ENCODE peak calls at places on chromosomes 6 and 20, in five cellular contexts. E, T, J, K and X are unnamed samples.

GRCh38 chr20:17570347-17571152 is 675 bp downstream of the DSTN start:
- DNase-seq in J (peak), E (no peak), K (peak), T (peak), X (peak)

GRCh38 chr6:132490024-132490423 is 22.9 kb downstream of the STX7 start:
- DNase-seq in K (no peak), E (no peak), T (no peak), J (no peak), X (peak)

GRCh38 chr20:17662333-17663039 is 19.6 kb downstream of the RRBP1 start:
- DNase-seq in E (no peak), T (no peak), J (no peak), K (no peak), X (no peak)

GRCh38 chr6:152173321-152173720 is 365.8 kb downstream of the ESR1 start:
- DNase-seq in K (no peak), T (no peak), E (no peak), J (no peak), X (no peak)

GRCh38 chr20:12838261-12838866 is 170.4 kb upstream of the SPTLC3 start:
- DNase-seq in T (peak), E (no peak), J (peak), K (no peak), X (peak)

GRCh38 chr6:158853072-158853871 is 34.1 kb upstream of the EZR start:
- DNase-seq in T (peak), J (peak), K (peak), E (peak), X (peak)

GRCh38 chr6:3538536-3538935 is 81.7 kb upstream of the SLC22A23 start:
- DNase-seq in E (no peak), K (no peak), J (peak), T (no peak), X (no peak)

GRCh38 chr6:148794797-148795196 is 48.0 kb downstream of the UST start:
- DNase-seq in E (no peak), K (no peak), T (no peak), J (no peak), X (no peak)

GRCh38 chr6:145036848-145037567 is 698.3 kb downstream of the EPM2A start:
- DNase-seq in E (no peak), T (no peak), K (no peak), J (no peak), X (no peak)

GRCh38 chr6:108598316-108598863 is 37.7 kb downstream of the FOXO3 start:
- DNase-seq in J (no peak), K (peak), E (peak), T (no peak), X (no peak)

GRCh38 chr6:30814137-30815084 is 69.9 kb upstream of the DDR1 start:
- DNase-seq in T (no peak), J (no peak), K (peak), E (no peak), X (no peak)

GRCh38 chr6:97085772-97086171 is 161.2 kb downstream of the KLHL32 start:
- DNase-seq in T (no peak), J (no peak), E (no peak), K (no peak), X (no peak)

GRCh38 chr20:49562341-49563014 is 5.5 kb downstream of the PTGIS start:
- DNase-seq in T (no peak), K (peak), J (peak), E (no peak), X (peak)

GRCh38 chr20:63120286-63121090 is 95.4 kb downstream of the YTHDF1 start:
- DNase-seq in J (no peak), E (no peak), K (no peak), T (no peak), X (no peak)

GRCh38 chr6:149454405-149454848 is 30.4 kb downstream of the ZC3H12D start:
- DNase-seq in E (no peak), T (no peak), K (no peak), J (no peak), X (no peak)

GRCh38 chr6:89564752-89565427 is 73.7 kb downstream of the LYRM2 start:
- DNase-seq in E (no peak), J (no peak), T (peak), K (no peak), X (no peak)

GRCh38 chr6:34791842-34792604 is at the start of gene BLTP3A:
- DNase-seq in J (peak), T (peak), K (peak), E (no peak), X (peak)

GRCh38 chr6:30480536-30481156 is 8.7 kb upstream of the HLA-E start:
- DNase-seq in T (no peak), K (no peak), J (no peak), E (no peak), X (peak)

GRCh38 chr6:41022294-41022693 is 16.7 kb downstream of the UNC5CL start:
- DNase-seq in E (no peak), T (no peak), K (no peak), J (no peak), X (no peak)

GRCh38 chr6:114740547-114740946 is 397.7 kb upstream of the HS3ST5 start:
- DNase-seq in E (no peak), J (no peak), T (no peak), K (no peak), X (no peak)

GRCh38 chr6:82086944-82087343 is 160.6 kb downstream of the IBTK start:
- DNase-seq in K (no peak), J (no peak), T (peak), E (no peak), X (no peak)

GRCh38 chr20:25987073-25987927 is 290.6 kb upstream of the ZNF337 start:
- DNase-seq in E (no peak), J (no peak), K (peak), T (no peak), X (peak)

GRCh38 chr6:28960846-28961500 is 37.2 kb upstream of the TRIM27 start:
- DNase-seq in J (no peak), K (peak), T (no peak), E (no peak), X (no peak)

GRCh38 chr20:38870733-38871559 is 55.3 kb upstream of the FAM83D start:
- DNase-seq in K (no peak), E (no peak), T (no peak), J (no peak), X (peak)

GRCh38 chr20:64057628-64058498 is 5.1 kb upstream of the TCEA2 start:
- DNase-seq in T (peak), E (no peak), K (peak), J (peak), X (peak)

GRCh38 chr20:58710481-58711265 is 18.1 kb downstream of the NPEPL1 start:
- DNase-seq in T (no peak), K (no peak), J (peak), E (no peak), X (no peak)

GRCh38 chr6:40912158-40912946 is 126.7 kb downstream of the UNC5CL start:
- DNase-seq in E (peak), J (no peak), T (peak), K (peak), X (peak)

GRCh38 chr6:15285682-15286294 is 39.9 kb downstream of the JARID2 start:
- DNase-seq in E (no peak), K (no peak), T (no peak), J (no peak), X (no peak)

GRCh38 chr6:42013134-42013516 is 37.2 kb upstream of the TAF8 start:
- DNase-seq in T (no peak), J (no peak), K (no peak), E (no peak), X (no peak)

GRCh38 chr6:169171951-169172350 is 81.7 kb downstream of the THBS2 start:
- DNase-seq in T (no peak), K (no peak), E (no peak), J (no peak), X (no peak)

GRCh38 chr20:11591965-11592364 is 325.7 kb upstream of the BTBD3 start:
- DNase-seq in E (no peak), T (no peak), K (no peak), J (no peak), X (no peak)

GRCh38 chr6:84243240-84243639 is 15.8 kb upstream of the CEP162 start:
- DNase-seq in E (no peak), J (no peak), K (no peak), T (peak), X (no peak)

GRCh38 chr6:159467473-159468041 is 225.5 kb downstream of the SOD2 start:
- DNase-seq in E (peak), J (no peak), T (no peak), K (no peak), X (no peak)

GRCh38 chr6:115544765-115545409 is 515.8 kb downstream of the FRK start:
- DNase-seq in J (peak), K (no peak), T (no peak), E (no peak), X (no peak)

GRCh38 chr6:9417400-9417799 is 982.1 kb upstream of the SLC35B3 start:
- DNase-seq in J (no peak), T (no peak), E (no peak), K (no peak), X (no peak)

GRCh38 chr6:9409126-9409525 is 973.8 kb upstream of the SLC35B3 start:
- DNase-seq in J (no peak), T (no peak), K (no peak), E (no peak), X (no peak)

GRCh38 chr6:9408718-9409117 is 973.4 kb upstream of the SLC35B3 start:
- DNase-seq in T (no peak), E (no peak), K (no peak), J (no peak), X (no peak)

DNA sequence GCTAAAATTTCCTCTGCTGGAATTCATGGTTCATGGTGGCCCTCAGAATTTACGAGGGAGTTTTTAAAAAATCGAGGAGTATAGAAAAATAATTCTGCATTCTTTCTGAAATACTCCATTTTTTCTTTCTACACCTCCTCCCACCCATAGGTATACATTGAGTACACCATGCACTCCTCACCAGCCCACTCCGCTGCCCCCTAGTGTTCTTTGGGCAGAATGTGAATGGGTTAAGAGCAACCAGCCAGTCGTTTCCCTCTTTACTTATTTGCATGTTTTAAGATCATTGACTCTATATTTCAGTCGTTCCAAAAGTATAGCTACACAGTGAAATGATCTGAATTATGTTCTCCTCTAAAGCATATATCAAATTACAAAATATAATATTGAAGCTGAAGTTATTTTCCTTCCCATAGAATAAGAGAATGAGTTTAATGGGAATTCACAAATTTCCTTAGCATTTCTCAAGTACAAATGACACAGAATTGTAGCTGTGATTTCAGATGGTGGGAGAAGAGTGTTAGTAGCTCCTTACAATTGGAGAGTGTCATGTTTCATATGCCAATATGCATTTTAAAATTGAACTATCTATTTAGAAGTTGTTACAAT is 977.7 kb upstream of the SLC35B3 start:
- DNase-seq in E (no peak), K (peak), J (no peak), T (peak), X (peak)
- TF ChIP-seq CTCF in E (peak), K (peak), J (peak), T (peak), X (peak)

GRCh38 chr6:143964667-143965066 is 43.4 kb downstream of the PLAGL1 start:
- DNase-seq in J (no peak), T (no peak), E (no peak), K (no peak), X (peak)
- TF ChIP-seq CREB1 in J (no peak), T (no peak), E (no peak), K (no peak), X (no peak)

DNA sequence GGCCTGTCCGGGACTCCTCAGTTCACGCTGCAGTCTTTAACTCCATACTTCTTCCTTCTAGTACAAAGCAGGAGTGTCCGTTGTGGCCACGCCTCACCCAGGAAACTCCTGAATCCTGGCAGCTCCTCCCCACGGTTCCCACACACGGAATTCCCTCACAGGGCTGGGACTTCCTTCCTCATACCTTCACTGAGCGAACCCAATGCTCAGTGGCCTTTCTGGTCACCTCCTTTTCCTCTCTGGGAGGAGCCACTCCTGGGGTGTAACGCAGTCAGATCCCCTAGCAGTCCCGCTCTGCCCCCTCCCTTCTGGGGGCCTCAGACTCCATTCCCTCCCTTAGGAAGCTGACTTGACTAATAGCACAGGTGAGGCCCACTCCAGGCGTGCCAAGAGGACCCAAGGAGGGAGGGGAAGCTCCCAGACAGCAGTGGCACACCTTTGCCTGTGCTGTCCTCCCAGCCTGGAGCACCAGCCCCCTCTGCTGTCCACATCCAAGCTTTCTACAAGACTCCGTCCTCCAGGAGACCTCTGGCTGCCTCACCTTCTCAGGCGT is at the start of gene SLC52A3:
- DNase-seq in K (peak), T (peak), E (no peak), J (peak), X (peak)
- H3K4me3 ChIP-seq in K (no peak), T (no peak), E (no peak), J (no peak), X (no peak)

DNA sequence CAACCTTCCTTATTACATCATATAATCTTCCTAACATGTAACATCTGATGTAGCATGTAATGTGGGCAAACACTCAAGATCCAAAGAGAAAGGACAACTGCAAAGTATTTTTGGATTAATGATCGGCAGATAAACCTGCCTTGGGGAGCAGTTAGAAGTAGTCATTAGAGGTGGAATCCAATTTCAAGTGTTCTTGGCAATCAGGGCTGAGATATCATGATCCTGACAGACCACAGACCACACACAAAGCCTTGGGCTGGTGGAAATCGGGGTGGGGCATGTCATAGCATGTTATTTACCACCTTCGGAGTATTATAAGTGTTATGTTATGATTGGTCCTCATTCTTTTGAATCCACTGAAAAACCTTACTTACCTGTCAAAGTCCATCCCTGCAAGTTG is 16.3 kb downstream of the NCOA5 start:
- DNase-seq in T (no peak), J (no peak), K (no peak), E (no peak), X (no peak)
- TF ChIP-seq CTCF in T (no peak), J (no peak), K (no peak), E (no peak), X (no peak)

GRCh38 chr20:51126337-51126736 is 103.4 kb upstream of the KCNG1 start:
- DNase-seq in T (no peak), J (no peak), E (no peak), K (no peak), X (no peak)
- TF ChIP-seq CREB1 in T (no peak), J (no peak), E (no peak), K (no peak), X (no peak)

GRCh38 chr20:36544134-36545018 is 3.1 kb downstream of the MYL9 start:
- DNase-seq in J (no peak), K (no peak), T (no peak), E (no peak), X (no peak)
- H3K4me3 ChIP-seq in J (no peak), K (no peak), T (no peak), E (no peak), X (no peak)

GRCh38 chr6:1122083-1122482 is 189.8 kb upstream of the FOXQ1 start:
- DNase-seq in T (no peak), E (no peak), J (no peak), K (no peak), X (no peak)
- TF ChIP-seq CTCF in T (no peak), E (no peak), J (no peak), K (no peak), X (no peak)